ENCODE peak calls at places on chromosomes 3 and 15, in six cellular contexts. N, Q, Z, P, E and T are unnamed samples.

GRCh38 chr3:39809995-39810595 is 686 bp downstream of the MYRIP start:
- DNase-seq in P (no peak), E (no peak), Z (no peak), N (no peak), Q (no peak), T (no peak)

GRCh38 chr15:36363335-36363734 is 216.1 kb upstream of the CDIN1 start:
- DNase-seq in Q (no peak), P (no peak), N (no peak), Z (no peak), E (no peak), T (no peak)

GRCh38 chr3:9130318-9131110 is 118.9 kb downstream of the SRGAP3 start:
- DNase-seq in Q (no peak), Z (no peak), E (no peak), P (no peak), N (no peak), T (no peak)

GRCh38 chr3:34132069-34132677 is 333.7 kb downstream of the PDCD6IP start:
- DNase-seq in Q (no peak), P (no peak), Z (no peak), E (no peak), N (no peak), T (no peak)

GRCh38 chr3:23916886-23917815 is at the start of the genes NKIRAS1 and RPL15:
- DNase-seq in Z (peak; percentile 98), E (peak; percentile 94), N (peak; percentile 94), P (peak; percentile 99), Q (peak; percentile 96), T (peak; percentile 97)

GRCh38 chr15:74222705-74223104 is 13.4 kb upstream of the CCDC33 start:
- DNase-seq in E (no peak), N (no peak), P (no peak), Q (no peak), Z (no peak), T (no peak)

GRCh38 chr3:182651461-182651860 is 141.8 kb upstream of the ATP11B start:
- DNase-seq in Z (no peak), Q (no peak), N (peak; percentile 58), P (no peak), E (no peak), T (no peak)

GRCh38 chr15:85831415-85832113 is 36.8 kb upstream of the KLHL25 start:
- DNase-seq in E (peak; percentile 19), N (peak; percentile 47), Q (peak; percentile 46), Z (peak; percentile 41), P (peak; percentile 60), T (peak; percentile 53)

GRCh38 chr3:139491027-139491700 is 14.8 kb upstream of the RBP2 start:
- DNase-seq in P (peak; percentile 35), Q (no peak), Z (no peak), N (peak; percentile 17), E (no peak), T (no peak)

GRCh38 chr3:78867409-78868372 is 900.1 kb downstream of the ROBO1 start:
- DNase-seq in Q (no peak), P (no peak), Z (no peak), N (no peak), E (no peak), T (no peak)

GRCh38 chr3:152121292-152121654 is 147.5 kb upstream of the MBNL1 start:
- DNase-seq in N (no peak), P (no peak), Z (no peak), E (no peak), Q (no peak), T (no peak)

GRCh38 chr3:152097770-152098169 is 171.0 kb upstream of the MBNL1 start:
- DNase-seq in E (no peak), Z (no peak), P (no peak), N (no peak), Q (no peak), T (no peak)

GRCh38 chr3:150749218-150749617 is 13.8 kb downstream of the SIAH2 start:
- DNase-seq in Q (no peak), Z (no peak), P (no peak), N (no peak), E (no peak), T (no peak)

GRCh38 chr3:46110701-46111493 is 83.6 kb upstream of the XCR1 start:
- DNase-seq in Q (peak; percentile 39), P (peak; percentile 48), Z (peak; percentile 85), N (no peak), E (no peak), T (peak; percentile 95)

GRCh38 chr3:117201906-117202305 is 492.3 kb downstream of the TUSC7 start:
- DNase-seq in Z (peak; percentile 31), N (no peak), Q (no peak), P (no peak), E (no peak), T (no peak)

GRCh38 chr3:114364806-114365205 is 71.0 kb downstream of the TIGIT start:
- DNase-seq in P (no peak), E (no peak), N (no peak), Z (no peak), Q (no peak), T (no peak)

GRCh38 chr3:187994221-187995085 is 159.5 kb upstream of the LPP start:
- DNase-seq in N (no peak), Q (no peak), E (no peak), P (no peak), Z (no peak), T (no peak)

GRCh38 chr3:162489853-162490252 is 993.2 kb downstream of the OTOL1 start:
- DNase-seq in Z (no peak), N (no peak), E (no peak), Q (no peak), P (no peak), T (peak; percentile 9)

GRCh38 chr3:87088984-87089841 is 98.3 kb upstream of the VGLL3 start:
- DNase-seq in P (peak; percentile 64), Q (peak; percentile 47), N (no peak), Z (peak; percentile 68), E (no peak), T (no peak)

GRCh38 chr15:79310612-79310984 is 314 bp upstream of the TMED3 start:
- DNase-seq in P (peak; percentile 33), E (no peak), N (peak; percentile 9), Q (no peak), Z (no peak), T (no peak)

GRCh38 chr3:139674585-139675260 is 3.0 kb downstream of the NMNAT3 start:
- DNase-seq in P (no peak), Q (no peak), N (no peak), Z (no peak), E (no peak), T (no peak)

GRCh38 chr15:42984534-42985034 is 64.0 kb upstream of the TTBK2 start:
- DNase-seq in P (no peak), Z (no peak), N (no peak), Q (no peak), E (peak; percentile 20), T (no peak)

GRCh38 chr3:156174229-156174847 is 54.0 kb downstream of the KCNAB1 start:
- DNase-seq in E (no peak), N (peak; percentile 8), Z (no peak), P (no peak), Q (no peak), T (peak; percentile 9)

DNA sequence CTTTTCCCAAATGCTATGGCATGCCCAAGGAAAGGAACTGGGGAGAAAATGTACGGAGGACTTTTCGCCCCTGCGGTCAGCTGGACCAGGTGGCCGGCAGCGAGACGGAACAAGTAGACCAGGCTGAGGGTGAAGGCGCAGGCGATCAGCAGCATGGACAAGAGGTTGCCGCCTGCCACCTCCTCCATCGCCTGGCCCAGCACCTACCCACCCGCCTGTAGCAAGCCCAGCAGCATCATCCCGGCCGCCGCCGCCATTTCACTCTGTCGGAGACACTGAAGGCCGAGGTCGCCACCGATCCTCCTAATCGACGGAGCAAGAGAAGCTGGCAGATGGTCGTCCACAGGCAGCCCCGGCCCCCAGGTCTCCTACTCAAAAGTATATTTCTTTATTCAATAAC is 1046.3 kb upstream of the GBE1 start:
- DNase-seq in Q (no peak), E (no peak), N (no peak), P (no peak), Z (no peak), T (no peak)
- TF ChIP-seq POLR2A in Q (no peak), E (no peak), N (no peak), P (no peak), Z (no peak), T (no peak)

DNA sequence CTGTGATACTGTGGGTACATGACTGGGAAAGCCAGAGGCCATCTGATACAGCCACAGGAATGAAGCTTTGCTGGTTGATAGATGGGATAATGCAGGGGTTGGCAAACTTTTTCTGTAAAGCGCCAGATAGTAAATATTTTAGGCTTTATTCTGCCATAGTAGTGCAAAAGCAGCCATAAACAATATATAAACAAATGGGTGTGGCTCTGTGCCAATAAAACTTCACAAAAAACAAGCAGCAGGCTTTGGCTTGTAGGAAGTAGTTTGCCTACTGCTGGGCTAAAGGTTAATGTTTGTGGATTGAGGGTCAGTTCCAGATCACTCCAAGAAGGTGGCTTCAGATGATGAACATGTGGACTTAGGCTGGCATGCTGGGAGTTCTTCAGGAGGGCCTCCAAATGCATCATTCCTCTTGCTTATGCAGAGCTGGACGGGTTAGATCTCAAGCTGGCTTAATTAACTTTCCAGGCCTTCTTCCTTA is 305.7 kb downstream of the RPLP1 start:
- DNase-seq in Z (no peak), Q (no peak), P (no peak), E (no peak), N (no peak), T (no peak)
- H3K4me3 ChIP-seq in Z (no peak overlapping the region), Q (no peak overlapping the region), P (no peak overlapping the region), E (no peak overlapping the region), N (no peak overlapping the region), T (no peak overlapping the region)

DNA sequence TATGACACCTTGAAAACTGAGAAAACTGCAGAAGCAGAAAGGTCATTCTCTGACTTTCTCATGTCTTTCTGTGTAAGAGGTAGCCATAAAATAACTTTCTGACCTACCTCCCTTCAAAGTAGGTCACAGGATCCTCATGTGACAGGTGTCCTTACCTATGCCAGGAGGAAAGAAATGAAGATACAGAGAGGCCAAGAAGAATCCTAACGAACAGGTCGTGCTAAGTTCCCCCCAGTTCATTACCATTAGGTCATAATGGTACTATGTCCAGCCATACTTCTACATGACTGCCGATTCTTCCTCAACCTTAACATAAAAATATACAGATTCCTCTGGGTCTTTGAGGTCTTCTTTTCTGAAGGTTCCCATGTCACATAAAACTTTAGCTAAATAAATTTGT is 118.6 kb downstream of the FOXB1 start:
- DNase-seq in Q (no peak), Z (no peak), P (no peak), E (no peak), N (no peak), T (no peak)
- TF ChIP-seq POLR2A in Q (no peak), Z (no peak), P (no peak), E (no peak), N (no peak), T (no peak)

DNA sequence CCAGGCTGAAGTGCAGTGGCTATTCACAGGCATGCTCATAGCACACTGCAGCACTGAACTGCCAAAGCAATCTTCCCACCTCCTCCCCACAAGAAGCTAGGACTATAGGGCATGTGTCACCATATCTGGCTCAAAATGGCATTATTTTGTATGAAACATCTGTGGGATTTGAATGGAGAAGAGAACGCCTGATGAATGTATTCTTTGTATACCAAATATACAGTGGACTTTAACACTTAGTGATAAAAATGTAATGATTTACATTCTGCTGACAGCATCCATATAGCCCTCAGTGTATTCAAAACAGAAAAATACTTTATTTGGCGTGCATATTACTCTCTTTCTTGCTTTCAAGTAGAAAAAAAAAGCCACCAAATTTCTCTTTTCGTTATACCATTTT is 257.8 kb downstream of the FOXP1 start:
- DNase-seq in E (no peak), Q (no peak), N (peak; percentile 23), P (no peak), Z (no peak), T (no peak)
- H3K4me3 ChIP-seq in E (no peak overlapping the region), Q (no peak overlapping the region), N (no peak overlapping the region), P (no peak overlapping the region), Z (no peak overlapping the region), T (no peak overlapping the region)

DNA sequence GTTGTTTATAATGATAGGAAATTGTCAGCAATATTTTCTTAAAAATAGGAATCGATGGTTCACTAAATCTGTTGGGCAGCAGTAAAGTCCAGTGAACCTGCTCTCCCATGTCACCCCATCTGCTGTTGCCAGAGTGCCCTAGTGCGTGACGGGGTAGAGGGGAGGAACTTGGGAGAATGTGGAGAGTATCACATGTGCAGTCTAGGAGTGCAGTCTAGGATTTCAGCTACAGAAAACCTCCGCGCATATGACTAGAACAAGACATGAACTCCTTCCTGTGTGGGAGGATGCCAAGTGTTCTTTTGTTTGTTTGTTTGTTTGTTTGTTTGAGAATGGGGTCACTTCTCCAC is 74.6 kb upstream of the ACAD9 start:
- DNase-seq in N (no peak), Q (no peak), P (no peak), E (no peak), Z (no peak), T (no peak)
- TF ChIP-seq POLR2A in N (no peak), Q (no peak), P (no peak), E (no peak), Z (no peak), T (no peak)